ENCODE peak calls at places on chromosomes 5 and 9, in four cellular contexts. Q is CD8-positive, alpha-beta memory T cell; D is dorsolateral prefrontal cortex; J is CD4-positive, CD25-positive, alpha-beta regulatory T cell. K is an unnamed sample.

GRCh38 chr9:114516913-114517312 is 11.6 kb upstream of the WHRN start:
- DNase-seq in Q (no peak), D (no peak), J (no peak), K (no peak)

GRCh38 chr5:116354699-116355098 is 219.9 kb downstream of the SEMA6A start:
- DNase-seq in Q (no peak), D (no peak), J (no peak), K (no peak)

GRCh38 chr9:82560457-82560904 is 502.5 kb downstream of the RASEF start:
- DNase-seq in Q (no peak), D (no peak), J (no peak), K (no peak)

GRCh38 chr5:132054031-132054696 is 6.3 kb upstream of the IL3 start:
- DNase-seq in Q (no peak), D (peak; percentile 37), J (no peak), K (no peak)

GRCh38 chr5:40549611-40550010 is 130.1 kb upstream of the PTGER4 start:
- DNase-seq in Q (no peak), D (no peak), J (no peak), K (no peak)

GRCh38 chr5:17989567-17989966 is 355.3 kb downstream of the TAF11L14 start:
- DNase-seq in Q (no peak), D (no peak), J (no peak), K (no peak)

GRCh38 chr9:31519011-31519410 is 865.4 kb upstream of the ACO1 start:
- DNase-seq in Q (no peak), D (no peak), J (no peak), K (peak; percentile 42)

GRCh38 chr5:95908799-95909198 is 52.9 kb downstream of the ELL2 start:
- DNase-seq in Q (no peak), D (no peak), J (no peak), K (no peak)

GRCh38 chr9:105114956-105115728 is 129.3 kb upstream of the SLC44A1 start:
- DNase-seq in Q (no peak), D (no peak), J (no peak), K (no peak)

GRCh38 chr9:85859751-85860150 is 81.2 kb upstream of the NAA35 start:
- DNase-seq in Q (no peak), D (no peak), J (no peak), K (no peak)

GRCh38 chr5:150781706-150782614 is 3.4 kb downstream of the SMIM3 start:
- DNase-seq in Q (no peak), D (no peak), J (no peak), K (peak; percentile 88)

GRCh38 chr5:110088676-110089436 is 399.1 kb downstream of the MAN2A1 start:
- DNase-seq in Q (no peak), D (no peak), J (no peak), K (no peak)

GRCh38 chr5:2239237-2239910 is 356.6 kb upstream of the IRX4 start:
- DNase-seq in Q (no peak), D (no peak), J (no peak), K (no peak)

GRCh38 chr9:123406691-123407536 is 50.9 kb downstream of the CRB2 start:
- DNase-seq in Q (no peak), D (no peak), J (no peak), K (no peak)

GRCh38 chr9:129640086-129640870 is 1.7 kb downstream of the ASB6 start:
- DNase-seq in Q (no peak), D (no peak), J (no peak), K (no peak)

GRCh38 chr9:123960965-123961364 is 31.0 kb upstream of the DENND1A start:
- DNase-seq in Q (no peak), D (no peak), J (no peak), K (no peak)

GRCh38 chr5:17343675-17344074 is 126.2 kb downstream of the BASP1 start:
- DNase-seq in Q (no peak), D (no peak), J (no peak), K (no peak)

GRCh38 chr5:10505517-10506095 is 58.3 kb upstream of the ANKRD33B start:
- DNase-seq in Q (no peak), D (no peak), J (no peak), K (peak; percentile 27)

GRCh38 chr5:66291771-66292170 is 147.7 kb downstream of the SREK1 start:
- DNase-seq in Q (no peak), D (no peak), J (no peak), K (no peak)

GRCh38 chr5:3954189-3954588 is 358.6 kb downstream of the IRX1 start:
- DNase-seq in Q (no peak), D (no peak), J (no peak), K (no peak)

GRCh38 chr5:168740055-168740820 is 161.1 kb upstream of the PANK3 start:
- DNase-seq in Q (no peak), D (no peak), J (no peak), K (no peak)

GRCh38 chr5:86526811-86527348 is 90.9 kb upstream of the COX7C start:
- DNase-seq in Q (no peak), D (no peak), J (no peak), K (no peak)

GRCh38 chr9:76223749-76224340 is 170.4 kb downstream of the RFK start:
- DNase-seq in Q (no peak), D (no peak), J (no peak), K (no peak)

GRCh38 chr9:110939573-110939972 is 98.7 kb downstream of the LPAR1 start:
- DNase-seq in Q (no peak), D (no peak), J (no peak), K (no peak)

GRCh38 chr5:43533646-43534045 is 18.7 kb upstream of the C5orf34 start:
- DNase-seq in Q (no peak), D (no peak), J (no peak), K (no peak)

GRCh38 chr5:43530648-43531047 is 15.7 kb upstream of the C5orf34 start:
- DNase-seq in Q (no peak), D (no peak), J (no peak), K (no peak)
- H3K4me3 ChIP-seq in Q (no peak overlapping the region), D (no peak overlapping the region), J (no peak overlapping the region), K (no peak overlapping the region)

GRCh38 chr9:116345393-116345792 is 191.8 kb downstream of the PAPPA start:
- DNase-seq in Q (no peak), D (no peak), J (no peak), K (no peak)

GRCh38 chr9:116342941-116343340 is 189.3 kb downstream of the PAPPA start:
- DNase-seq in Q (no peak), D (no peak), J (no peak), K (no peak)

GRCh38 chr9:116345817-116346216 is 192.2 kb downstream of the PAPPA start:
- DNase-seq in Q (no peak), D (no peak), J (no peak), K (no peak)

GRCh38 chr9:116342071-116342470 is 188.5 kb downstream of the PAPPA start:
- DNase-seq in Q (no peak), D (no peak), J (no peak), K (no peak)

GRCh38 chr9:116344416-116344815 is 190.8 kb downstream of the PAPPA start:
- DNase-seq in Q (no peak), D (no peak), J (no peak), K (no peak)
- H3K27me3 ChIP-seq in Q (no peaks in the 10 kb centered on the region), D (peaks cover 7% of the 10 kb centered on the region), J (no peaks in the 10 kb centered on the region), K (no peaks in the 10 kb centered on the region)

GRCh38 chr9:89522261-89522978 is 24.5 kb upstream of the SEMA4D start:
- DNase-seq in Q (peak; percentile 62), D (no peak), J (peak; percentile 68), K (no peak)

GRCh38 chr9:89525673-89526374 is 27.9 kb upstream of the SEMA4D start:
- DNase-seq in Q (no peak), D (no peak), J (no peak), K (no peak)

GRCh38 chr9:89524888-89525385 is 27.0 kb upstream of the SEMA4D start:
- DNase-seq in Q (no peak), D (no peak), J (no peak), K (no peak)

GRCh38 chr9:89523948-89524347 is 26.0 kb upstream of the SEMA4D start:
- DNase-seq in Q (peak; percentile 44), D (no peak), J (peak; percentile 29), K (no peak)

GRCh38 chr9:89522979-89523305 is 25.0 kb upstream of the SEMA4D start:
- DNase-seq in Q (no peak), D (no peak), J (no peak), K (no peak)
- H3K27ac ChIP-seq in Q (peak overlapping the region; percentile 68), D (no peak overlapping the region), J (peak overlapping the region; percentile 88), K (no peak overlapping the region)

DNA sequence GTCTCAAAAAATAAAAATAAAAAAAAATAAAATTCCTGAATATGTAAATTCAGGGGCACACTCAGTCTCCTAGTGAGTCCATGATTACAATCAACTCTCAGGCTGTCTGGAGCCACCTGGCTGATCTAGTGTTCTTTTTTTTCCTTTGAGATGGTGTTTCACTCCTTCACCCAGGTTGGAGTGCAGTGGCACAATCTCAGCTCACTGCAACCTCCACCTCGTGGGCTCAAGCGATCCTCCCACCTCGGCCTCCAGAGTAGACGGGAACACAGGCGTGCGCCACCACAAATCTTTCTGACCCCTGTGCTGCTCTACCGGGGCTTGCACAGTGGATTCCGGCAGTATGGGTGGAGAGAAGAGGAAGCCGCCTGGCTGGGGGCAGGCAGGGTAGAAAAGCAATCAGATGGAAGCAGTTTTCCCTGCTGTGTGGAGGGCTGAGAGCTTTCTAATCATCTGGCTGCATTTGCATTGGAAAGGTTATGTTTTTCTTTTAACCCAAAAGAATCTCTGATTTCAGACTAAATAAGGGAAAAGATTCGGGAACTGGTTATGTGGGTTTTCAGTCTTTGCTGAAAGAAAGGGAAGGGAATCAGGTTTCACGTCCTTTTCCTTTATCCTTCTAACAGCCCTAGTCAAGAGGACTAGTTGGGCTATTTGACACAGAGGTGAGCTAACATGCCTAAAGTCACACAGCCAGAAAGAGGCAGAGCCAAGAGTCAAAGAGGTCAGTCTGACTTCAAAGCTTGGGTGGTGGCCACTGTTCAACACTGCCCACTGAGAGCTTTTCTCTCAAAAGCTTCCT is 26.3 kb upstream of the CORO2A start:
- DNase-seq in Q (no peak), D (no peak), J (no peak), K (no peak)
- H3K4me3 ChIP-seq in Q (no peak overlapping the region), D (no peak overlapping the region), J (no peak overlapping the region), K (no peak overlapping the region)

GRCh38 chr9:13607746-13608445 is 328.4 kb upstream of the MPDZ start:
- DNase-seq in Q (no peak), D (no peak), J (no peak), K (no peak)
- H3K27me3 ChIP-seq in Q (no peaks in the 10 kb centered on the region), D (no peaks in the 10 kb centered on the region), J (no peaks in the 10 kb centered on the region), K (no peaks in the 10 kb centered on the region)

DNA sequence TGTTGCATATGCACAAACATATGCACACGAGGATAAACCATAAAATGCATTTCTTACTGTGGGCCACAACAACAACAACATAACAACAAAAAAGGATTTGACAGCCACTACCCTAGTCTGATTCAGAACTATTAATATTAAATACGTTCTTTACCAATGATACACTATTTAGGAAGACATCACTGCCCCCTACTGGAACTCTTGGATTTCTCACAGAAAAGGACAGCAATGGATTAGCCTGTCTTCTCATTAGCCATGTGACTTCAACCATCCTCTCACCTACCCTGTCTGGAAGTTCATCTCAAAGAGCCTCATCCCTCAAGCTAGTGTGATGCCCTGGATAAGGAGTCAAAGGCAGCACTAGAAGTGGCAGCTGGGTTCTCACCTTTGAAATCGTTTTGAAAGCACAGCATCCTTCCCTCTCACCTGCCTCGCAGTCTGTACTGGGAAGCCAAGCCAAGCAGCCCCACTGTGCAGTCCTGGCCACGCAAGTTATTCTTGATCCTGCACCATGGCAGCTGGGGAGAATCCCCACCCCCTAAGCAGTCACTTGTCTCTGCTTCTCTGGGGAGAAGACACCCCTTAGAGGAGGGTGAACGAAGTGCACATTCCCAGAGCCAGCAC is 64.6 kb downstream of the SH3TC2 start:
- DNase-seq in Q (no peak), D (no peak), J (no peak), K (no peak)
- H3K27ac ChIP-seq in Q (no peak overlapping the region), D (no peak overlapping the region), J (no peak overlapping the region), K (no peak overlapping the region)

K was measured in aorta.